ENCODE peak calls at places on chromosomes 16 and 17, in eight cellular contexts. B is HEK293T; I is SW480; T is NCI-H524 treated with DMSO at 0.1 percent for 48 hours; K is HuH-7.5; U is T-cell; E is activated CD4-positive, alpha-beta T cell treated with anti-CD3 and anti-CD28 coated beads for 48 hours; Q is hippocampal formation. A is an unnamed sample.
A peak's percentile ranks its signal among the peaks of the same experiment; 100 is the strongest.

GRCh38 chr17:53129863-53130262 is 692.9 kb upstream of the KIF2B start:
- DNase-seq in B (no peak), I (no peak), T (no peak), K (no peak), U (no peak), E (no peak), Q (no peak), A (no peak)

GRCh38 chr16:62963846-62964245 is 927.6 kb upstream of the CDH8 start:
- DNase-seq in B (no peak), I (no peak), T (no peak), K (no peak), U (no peak), E (no peak), Q (no peak), A (no peak)

GRCh38 chr17:45895304-45895968 is 1.1 kb downstream of the MAPT start:
- DNase-seq in B (peak; percentile 44), I (peak; percentile 34), T (peak; percentile 55), K (peak; percentile 51), U (peak; percentile 27), E (peak; percentile 13), Q (peak; percentile 70), A (peak; percentile 51)

GRCh38 chr16:2025878-2026460 is 733 bp upstream of the NHERF2 start:
- DNase-seq in B (no peak), I (no peak), T (no peak), K (no peak), U (no peak), E (no peak), Q (no peak), A (no peak)

GRCh38 chr17:50421308-50422031 is 4.5 kb upstream of the ACSF2 start:
- DNase-seq in B (no peak), I (no peak), T (no peak), K (no peak), U (no peak), E (no peak), Q (no peak), A (no peak)

GRCh38 chr16:719815-720506 is 985 bp upstream of the ANTKMT start:
- DNase-seq in B (no peak), I (peak; percentile 87), T (peak; percentile 64), K (peak; percentile 78), U (peak; percentile 40), E (no peak), Q (no peak), A (no peak)

GRCh38 chr16:11057696-11058345 is 113.5 kb downstream of the CLEC16A start:
- DNase-seq in B (no peak), I (no peak), T (no peak), K (no peak), U (no peak), E (no peak), Q (no peak), A (no peak)

GRCh38 chr16:82192665-82193064 is 22.6 kb upstream of the MPHOSPH6 start:
- DNase-seq in B (no peak), I (no peak), T (no peak), K (no peak), U (peak; percentile 9), E (peak; percentile 47), Q (no peak), A (no peak)

GRCh38 chr17:4858880-4859260 is 25.7 kb downstream of the MINK1 start:
- DNase-seq in B (no peak), I (peak; percentile 22), T (no peak), K (no peak), U (no peak), E (no peak), Q (no peak), A (no peak)

A was measured in hypothalamus.